ENCODE peak calls at places on chromosomes 5 and 9, in eight cellular contexts. F is effector memory CD8-positive, alpha-beta T cell; W is dermis microvascular lymphatic vessel endothelial cell; U is astrocyte of the spinal cord; P is progenitor cell of endocrine pancreas; N is amniotic stem cell; S is sigmoid colon; X is frontal cortex. E is an unnamed sample.

GRCh38 chr5:179908528-179908927 is 831 bp upstream of the TBC1D9B start:
- DNase-seq in F (no peak), W (no peak), U (no peak), P (peak), N (no peak), S (no peak), X (no peak), E (no peak)

GRCh38 chr9:105332471-105332870 is 88.0 kb downstream of the SLC44A1 start:
- DNase-seq in F (no peak), W (no peak), U (no peak), P (no peak), N (no peak), S (no peak), X (no peak), E (no peak)

GRCh38 chr9:85740821-85741111 is 988 bp downstream of the AGTPBP1 start:
- DNase-seq in F (peak), W (no peak), U (peak), P (no peak), N (no peak), S (no peak), X (no peak), E (no peak)

GRCh38 chr5:123340928-123341327 is 82.3 kb downstream of the CEP120 start:
- DNase-seq in F (no peak), W (no peak), U (no peak), P (no peak), N (no peak), S (no peak), X (no peak), E (no peak)

GRCh38 chr5:171431251-171431777 is 11.9 kb downstream of the FGF18 start:
- DNase-seq in F (no peak), W (no peak), U (no peak), P (no peak), N (no peak), S (peak), X (no peak), E (no peak)

GRCh38 chr5:88391116-88391515 is 122.5 kb upstream of the TMEM161B start:
- DNase-seq in F (no peak), W (no peak), U (no peak), P (no peak), N (no peak), S (no peak), X (no peak), E (no peak)

GRCh38 chr9:131194767-131195166 is 69.4 kb downstream of the NUP214 start:
- DNase-seq in F (no peak), W (no peak), U (no peak), P (no peak), N (no peak), S (no peak), X (no peak), E (no peak)

GRCh38 chr5:62093981-62094380 is 212.0 kb upstream of the KIF2A start:
- DNase-seq in F (no peak), W (peak), U (peak), P (no peak), N (no peak), S (no peak), X (peak), E (no peak)

GRCh38 chr9:107935931-107936330 is 446.4 kb upstream of the KLF4 start:
- DNase-seq in F (no peak), W (no peak), U (no peak), P (no peak), N (no peak), S (no peak), X (no peak), E (no peak)

GRCh38 chr5:145483211-145483610 is 351.9 kb downstream of the PRELID2 start:
- DNase-seq in F (no peak), W (no peak), U (peak), P (no peak), N (no peak), S (no peak), X (no peak), E (peak)

GRCh38 chr5:114360816-114361723 is 800 bp upstream of the KCNN2 start:
- DNase-seq in F (no peak), W (no peak), U (no peak), P (peak), N (peak), S (no peak), X (peak), E (no peak)

GRCh38 chr9:69671904-69672827 is at the start of gene APBA1:
- DNase-seq in F (peak), W (no peak), U (peak), P (peak), N (peak), S (peak), X (peak), E (peak)

GRCh38 chr5:757346-757930 is 27.1 kb downstream of the ZDHHC11B start:
- DNase-seq in F (peak), W (no peak), U (no peak), P (no peak), N (no peak), S (peak), X (peak), E (no peak)

GRCh38 chr5:65062684-65063083 is 294.0 kb downstream of the CWC27 start:
- DNase-seq in F (no peak), W (no peak), U (peak), P (no peak), N (peak), S (peak), X (no peak), E (peak)

GRCh38 chr9:23611874-23612273 is 214.2 kb downstream of the ELAVL2 start:
- DNase-seq in F (no peak), W (no peak), U (peak), P (no peak), N (no peak), S (no peak), X (no peak), E (no peak)

GRCh38 chr5:158947831-158948230 is 151.9 kb downstream of the EBF1 start:
- DNase-seq in F (no peak), W (no peak), U (no peak), P (no peak), N (no peak), S (no peak), X (no peak), E (no peak)

GRCh38 chr9:138115506-138115905 is 237.9 kb downstream of the CACNA1B start:
- DNase-seq in F (no peak), W (no peak), U (no peak), P (no peak), N (no peak), S (no peak), X (no peak), E (no peak)

GRCh38 chr5:15515229-15515628 is 15.2 kb downstream of the FBXL7 start:
- DNase-seq in F (no peak), W (no peak), U (no peak), P (no peak), N (no peak), S (no peak), X (no peak), E (no peak)

GRCh38 chr5:93604119-93604963 is 21.3 kb downstream of the NR2F1 start:
- DNase-seq in F (no peak), W (no peak), U (peak), P (no peak), N (no peak), S (peak), X (no peak), E (peak)

GRCh38 chr5:17402291-17403121 is 95.5 kb upstream of the TAF11L2 start:
- DNase-seq in F (no peak), W (no peak), U (no peak), P (no peak), N (no peak), S (no peak), X (no peak), E (no peak)

GRCh38 chr5:141641634-141642278 is 5.0 kb downstream of the RELL2 start:
- DNase-seq in F (no peak), W (no peak), U (peak), P (no peak), N (no peak), S (no peak), X (no peak), E (peak)

GRCh38 chr5:115898656-115899055 is 56.9 kb downstream of the AP3S1 start:
- DNase-seq in F (no peak), W (no peak), U (peak), P (no peak), N (no peak), S (no peak), X (no peak), E (no peak)

GRCh38 chr9:136545065-136545965 is 533 bp downstream of the NOTCH1 start:
- DNase-seq in F (peak), W (no peak), U (no peak), P (no peak), N (no peak), S (no peak), X (no peak), E (no peak)

GRCh38 chr5:172696171-172696849 is 55.2 kb downstream of the NEURL1B start:
- DNase-seq in F (no peak), W (no peak), U (no peak), P (no peak), N (no peak), S (no peak), X (no peak), E (no peak)

GRCh38 chr9:129494113-129494789 is 126.7 kb downstream of the C9orf50 start:
- DNase-seq in F (no peak), W (no peak), U (no peak), P (no peak), N (no peak), S (no peak), X (no peak), E (no peak)

GRCh38 chr9:36901528-36901927 is 132.5 kb downstream of the PAX5 start:
- DNase-seq in F (no peak), W (no peak), U (no peak), P (no peak), N (no peak), S (no peak), X (no peak), E (no peak)

GRCh38 chr5:98775962-98776687 is 2.7 kb downstream of the RGMB start:
- DNase-seq in F (no peak), W (no peak), U (peak), P (no peak), N (peak), S (no peak), X (no peak), E (peak)

GRCh38 chr5:75367401-75367800 is 30.4 kb downstream of the HMGCR start:
- DNase-seq in F (no peak), W (no peak), U (peak), P (no peak), N (no peak), S (no peak), X (no peak), E (no peak)

E was measured in epithelial cell of esophagus.